ENCODE peak calls at places on chromosomes 12 and 14, in seven cellular contexts. L is choroid plexus epithelial cell; E is PC-9; K is brain microvascular endothelial cell; O is mesendoderm; N is bronchial epithelial cell; C is CD4-positive, CD25-positive, alpha-beta regulatory T cell. D is an unnamed sample.

GRCh38 chr12:124780752-124781685 is 82.6 kb downstream of the SCARB1 start:
- DNase-seq in L (no peak), E (no peak), K (no peak), O (no peak), N (no peak), C (no peak), D (no peak)

GRCh38 chr14:37834275-37834674 is 238.8 kb downstream of the TTC6 start:
- DNase-seq in L (no peak), E (no peak), K (no peak), O (no peak), N (no peak), C (no peak), D (no peak)

GRCh38 chr14:96091941-96092411 is 52.8 kb downstream of the C14orf132 start:
- DNase-seq in L (no peak), E (no peak), K (peak), O (no peak), N (no peak), C (no peak), D (no peak)

GRCh38 chr14:65745396-65746190 is 333.1 kb downstream of the FUT8 start:
- DNase-seq in L (no peak), E (no peak), K (no peak), O (no peak), N (no peak), C (no peak), D (peak)

GRCh38 chr12:118357327-118358007 is 15.2 kb downstream of the TAOK3 start:
- DNase-seq in L (peak), E (no peak), K (peak), O (no peak), N (peak), C (peak), D (peak)

GRCh38 chr14:36874396-36875138 is 212.9 kb downstream of the PAX9 start:
- DNase-seq in L (no peak), E (no peak), K (no peak), O (no peak), N (peak), C (no peak), D (no peak)

GRCh38 chr14:88468396-88468795 is 82.9 kb downstream of the SPATA7 start:
- DNase-seq in L (peak), E (no peak), K (peak), O (no peak), N (peak), C (no peak), D (no peak)

GRCh38 chr12:25438638-25439037 is 114.4 kb downstream of the LMNTD1 start:
- DNase-seq in L (peak), E (no peak), K (peak), O (no peak), N (no peak), C (no peak), D (no peak)

GRCh38 chr14:35696119-35696518 is 113.0 kb downstream of the RALGAPA1 start:
- DNase-seq in L (no peak), E (no peak), K (no peak), O (no peak), N (no peak), C (no peak), D (no peak)

GRCh38 chr12:19916982-19917381 is 451.4 kb upstream of the PDE3A start:
- DNase-seq in L (no peak), E (no peak), K (no peak), O (no peak), N (no peak), C (no peak), D (no peak)

GRCh38 chr12:111673503-111673902 is 12.3 kb downstream of the BRAP start:
- DNase-seq in L (peak), E (no peak), K (peak), O (peak), N (peak), C (no peak), D (peak)

GRCh38 chr14:68346540-68347232 is 446.2 kb downstream of the ZFP36L1 start:
- DNase-seq in L (no peak), E (no peak), K (no peak), O (no peak), N (no peak), C (no peak), D (no peak)

GRCh38 chr14:54226103-54226502 is 170.7 kb upstream of the CDKN3 start:
- DNase-seq in L (peak), E (no peak), K (no peak), O (no peak), N (peak), C (no peak), D (no peak)

GRCh38 chr12:83462419-83462818 is 775.7 kb downstream of the TMTC2 start:
- DNase-seq in L (peak), E (no peak), K (no peak), O (peak), N (peak), C (no peak), D (peak)

GRCh38 chr12:82660541-82661325 is 26.0 kb upstream of the TMTC2 start:
- DNase-seq in L (peak), E (no peak), K (no peak), O (no peak), N (no peak), C (no peak), D (no peak)

GRCh38 chr14:61609143-61609851 is 86.0 kb upstream of the HIF1A start:
- DNase-seq in L (peak), E (peak), K (no peak), O (peak), N (no peak), C (no peak), D (no peak)

GRCh38 chr14:38847161-38847560 is 255.9 kb downstream of the SEC23A start:
- DNase-seq in L (no peak), E (no peak), K (no peak), O (no peak), N (no peak), C (no peak), D (no peak)

GRCh38 chr12:64028541-64028940 is 184.0 kb downstream of the SRGAP1 start:
- DNase-seq in L (peak), E (no peak), K (no peak), O (no peak), N (no peak), C (no peak), D (no peak)

GRCh38 chr12:2244013-2244861 is 191.4 kb downstream of the CACNA1C start:
- DNase-seq in L (peak), E (no peak), K (peak), O (peak), N (peak), C (no peak), D (peak)

GRCh38 chr12:57456737-57457490 is 1.8 kb downstream of the INHBE start:
- DNase-seq in L (no peak), E (no peak), K (no peak), O (no peak), N (no peak), C (no peak), D (no peak)
- H3K4me3 ChIP-seq in L (no peak), E (no peak), K (no peak), O (no peak), N (no peak), C (no peak), D (no peak)

GRCh38 chr12:55681142-55682077 is 26.3 kb downstream of the ITGA7 start:
- DNase-seq in L (peak), E (peak), K (peak), O (peak), N (peak), C (no peak), D (peak)
- H3K4me3 ChIP-seq in L (no peak), E (peak), K (peak), O (no peak), N (no peak), C (no peak), D (peak)

DNA sequence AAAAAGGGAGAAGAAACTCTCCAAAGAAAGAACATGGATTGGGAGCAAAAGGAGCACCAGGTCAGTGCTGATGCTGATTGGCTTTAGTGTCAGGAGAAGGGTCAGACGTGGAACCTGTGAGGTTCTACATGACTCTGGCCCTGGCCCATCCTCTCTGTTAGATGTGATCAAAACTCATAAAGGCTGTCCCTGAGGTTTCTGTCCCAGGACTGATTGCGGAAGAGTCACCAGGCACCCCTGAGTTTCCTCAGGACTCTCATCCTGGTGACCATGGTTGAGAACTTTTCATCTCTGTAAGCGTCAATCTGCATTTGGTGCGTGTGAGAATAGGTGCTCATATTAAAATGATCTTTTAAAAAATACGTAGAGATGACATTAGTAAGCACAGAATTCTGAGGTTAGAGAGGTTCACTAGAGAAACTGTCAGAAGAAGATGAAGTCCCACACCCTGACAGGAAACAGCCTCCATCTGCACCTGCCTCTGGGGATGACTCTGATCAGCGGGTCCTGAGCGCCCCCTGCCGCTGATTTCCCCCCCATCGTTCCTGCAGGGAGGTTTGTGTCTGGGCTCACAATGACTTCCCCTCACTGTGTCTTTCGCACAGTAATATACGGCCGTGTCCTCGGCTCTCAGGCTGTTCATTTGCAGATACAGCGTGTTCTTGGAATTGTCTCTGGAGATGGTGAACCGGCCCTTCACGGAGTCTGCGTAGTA is 741.8 kb downstream of the TMEM121 start:
- DNase-seq in L (no peak), E (peak), K (no peak), O (no peak), N (no peak), C (peak), D (peak)
- H3K4me3 ChIP-seq in L (no peak), E (no peak), K (no peak), O (no peak), N (no peak), C (no peak), D (no peak)

GRCh38 chr12:4809449-4810218 is 89.4 kb downstream of the GALNT8 start:
- DNase-seq in L (no peak), E (no peak), K (no peak), O (peak), N (no peak), C (no peak), D (no peak)

GRCh38 chr12:4807813-4808212 is 87.6 kb downstream of the GALNT8 start:
- DNase-seq in L (no peak), E (no peak), K (no peak), O (no peak), N (no peak), C (no peak), D (no peak)

GRCh38 chr12:4809013-4809448 is 88.8 kb downstream of the GALNT8 start:
- DNase-seq in L (no peak), E (no peak), K (no peak), O (peak), N (no peak), C (peak), D (peak)

GRCh38 chr12:4812621-4813327 is 92.6 kb downstream of the GALNT8 start:
- DNase-seq in L (no peak), E (no peak), K (no peak), O (no peak), N (no peak), C (no peak), D (no peak)

GRCh38 chr12:4810219-4810671 is 90.0 kb downstream of the GALNT8 start:
- DNase-seq in L (no peak), E (no peak), K (no peak), O (no peak), N (no peak), C (no peak), D (no peak)
- H3K4me3 ChIP-seq in L (no peak), E (no peak), K (no peak), O (no peak), N (no peak), C (peak), D (no peak)

GRCh38 chr12:14262771-14263511 is 102.5 kb upstream of the ATF7IP start:
- DNase-seq in L (no peak), E (no peak), K (no peak), O (no peak), N (peak), C (no peak), D (no peak)

GRCh38 chr12:14260011-14260993 is 105.2 kb upstream of the ATF7IP start:
- DNase-seq in L (peak), E (peak), K (peak), O (peak), N (peak), C (no peak), D (peak)

GRCh38 chr12:14261861-14262260 is 103.6 kb upstream of the ATF7IP start:
- DNase-seq in L (no peak), E (no peak), K (no peak), O (no peak), N (no peak), C (no peak), D (no peak)

GRCh38 chr12:14259481-14260010 is 105.9 kb upstream of the ATF7IP start:
- DNase-seq in L (no peak), E (no peak), K (no peak), O (no peak), N (no peak), C (no peak), D (no peak)

GRCh38 chr12:14261096-14261495 is 104.4 kb upstream of the ATF7IP start:
- DNase-seq in L (no peak), E (no peak), K (no peak), O (peak), N (no peak), C (no peak), D (no peak)
- H3K4me3 ChIP-seq in L (no peak), E (no peak), K (no peak), O (no peak), N (no peak), C (no peak), D (no peak)

DNA sequence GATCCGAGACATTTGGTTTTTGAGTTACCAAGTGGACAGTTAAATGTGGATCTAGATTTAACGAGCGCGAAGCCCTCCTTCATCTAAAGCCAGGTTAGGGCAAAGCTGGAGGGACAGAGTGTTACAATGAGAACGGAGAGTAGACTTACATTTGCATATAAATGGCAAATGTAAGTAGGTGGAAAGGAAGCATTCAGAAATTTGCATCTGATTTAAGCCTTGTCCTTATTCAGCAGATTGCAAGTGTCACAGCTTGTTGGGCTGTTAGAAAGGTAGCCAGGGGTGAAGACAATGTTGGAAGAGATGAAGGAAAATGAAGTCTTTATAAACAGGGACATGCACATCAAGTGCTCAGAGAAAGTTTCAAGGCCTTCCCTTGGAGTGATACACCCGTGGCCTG is 806.2 kb downstream of the GALC start:
- DNase-seq in L (no peak), E (no peak), K (no peak), O (peak), N (no peak), C (no peak), D (no peak)
- H3K4me3 ChIP-seq in L (no peak), E (no peak), K (no peak), O (no peak), N (no peak), C (no peak), D (no peak)

GRCh38 chr12:116277393-116278258 is at the start of gene MED13L:
- DNase-seq in L (peak), E (peak), K (peak), O (peak), N (no peak), C (peak), D (peak)

GRCh38 chr12:116274552-116275375 is 2.7 kb downstream of the MED13L start:
- DNase-seq in L (no peak), E (no peak), K (no peak), O (peak), N (no peak), C (no peak), D (no peak)

GRCh38 chr12:116278259-116278595 is 734 bp upstream of the MED13L start:
- DNase-seq in L (no peak), E (no peak), K (no peak), O (no peak), N (no peak), C (no peak), D (no peak)

GRCh38 chr12:116276433-116277216 is 868 bp downstream of the MED13L start:
- DNase-seq in L (peak), E (peak), K (peak), O (peak), N (no peak), C (peak), D (peak)

DNA sequence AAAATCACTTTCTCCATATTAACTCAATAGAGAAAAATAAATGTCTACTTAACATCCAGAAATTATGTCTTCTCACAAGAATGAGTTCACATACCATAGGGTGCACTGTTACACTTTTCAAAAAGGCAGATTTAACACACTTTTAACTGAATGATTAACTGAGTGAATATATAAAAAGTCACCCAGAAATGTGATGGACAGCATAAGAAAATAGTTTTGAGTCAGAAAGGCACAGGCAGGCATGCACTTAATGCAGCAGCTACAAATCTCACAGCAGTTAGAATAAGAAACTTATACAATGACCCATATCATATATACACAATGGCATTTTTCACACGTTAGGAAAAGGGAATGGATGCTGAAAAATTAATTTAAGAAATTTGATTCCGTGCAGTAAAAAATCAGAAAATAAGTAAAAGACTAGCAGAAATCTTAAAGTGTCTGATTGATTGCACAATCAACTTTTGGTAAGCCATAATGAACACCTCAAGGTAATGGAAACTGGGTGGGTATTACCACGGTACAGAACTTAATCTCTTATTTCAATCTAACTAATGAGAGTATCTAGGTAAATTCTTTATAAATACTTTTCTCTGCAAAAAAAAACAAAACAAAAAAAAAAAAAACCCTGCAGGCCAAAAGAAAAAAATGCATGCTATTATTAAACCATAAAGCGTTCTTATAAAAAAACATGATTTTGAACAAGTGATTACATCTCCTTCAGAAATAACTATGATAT is 3.5 kb downstream of the MED13L start:
- DNase-seq in L (no peak), E (no peak), K (no peak), O (no peak), N (no peak), C (no peak), D (no peak)
- H3K4me3 ChIP-seq in L (no peak), E (peak), K (no peak), O (no peak), N (no peak), C (peak), D (peak)